ENCODE peak calls at places on chromosomes 5 and 9, in six cellular contexts. E, R, N, C, L and O are unnamed samples. For H3K36me3, the result is how much of the 10 kb centered on the place peaks cover.

GRCh38 chr9:98923724-98924123 is 20.0 kb upstream of the COL15A1 start:
- DNase-seq in L (no peak), E (no peak), C (no peak), N (no peak), R (no peak), O (no peak)

GRCh38 chr5:110769282-110769681 is 30.5 kb downstream of the SLC25A46 start:
- DNase-seq in N (no peak), C (no peak), E (peak), R (no peak), L (no peak), O (no peak)

GRCh38 chr5:132011561-132012384 is at the start of gene ACSL6:
- DNase-seq in C (peak), R (no peak), N (no peak), L (peak), E (no peak), O (peak)

GRCh38 chr5:89083791-89084190 is 200.8 kb upstream of the MEF2C start:
- DNase-seq in E (peak), C (no peak), L (no peak), N (no peak), R (no peak), O (no peak)

GRCh38 chr5:133392448-133392847 is 219.9 kb downstream of the FSTL4 start:
- DNase-seq in C (no peak), N (no peak), L (no peak), R (no peak), E (no peak), O (no peak)

GRCh38 chr9:137045294-137046093 is 483 bp downstream of the NPDC1 start:
- DNase-seq in N (no peak), R (no peak), C (peak), L (no peak), E (peak), O (peak)

GRCh38 chr5:82924990-82925385 is 152.2 kb downstream of the TMEM167A start:
- DNase-seq in C (no peak), R (no peak), E (peak), N (no peak), L (no peak), O (no peak)

GRCh38 chr5:82349651-82350050 is 71.5 kb upstream of the RPS23 start:
- DNase-seq in R (peak), E (no peak), L (no peak), N (no peak), C (peak), O (peak)

GRCh38 chr5:82332889-82333619 is 54.9 kb upstream of the RPS23 start:
- DNase-seq in C (no peak), R (no peak), E (peak), L (no peak), N (no peak), O (no peak)

GRCh38 chr5:54249210-54250028 is 61.0 kb downstream of the ARL15 start:
- DNase-seq in R (no peak), C (peak), E (peak), N (no peak), L (peak), O (no peak)

GRCh38 chr9:137015540-137015930 is 12.5 kb downstream of the ABCA2 start:
- DNase-seq in C (no peak), R (no peak), E (no peak), L (no peak), N (no peak), O (no peak)

GRCh38 chr9:127896395-127897193 is 2.8 kb downstream of the ST6GALNAC6 start:
- DNase-seq in R (no peak), N (no peak), E (no peak), L (no peak), C (no peak), O (no peak)
- H3K4me3 ChIP-seq in R (peak), N (no peak), E (peak), L (peak), C (no peak), O (no peak)

DNA sequence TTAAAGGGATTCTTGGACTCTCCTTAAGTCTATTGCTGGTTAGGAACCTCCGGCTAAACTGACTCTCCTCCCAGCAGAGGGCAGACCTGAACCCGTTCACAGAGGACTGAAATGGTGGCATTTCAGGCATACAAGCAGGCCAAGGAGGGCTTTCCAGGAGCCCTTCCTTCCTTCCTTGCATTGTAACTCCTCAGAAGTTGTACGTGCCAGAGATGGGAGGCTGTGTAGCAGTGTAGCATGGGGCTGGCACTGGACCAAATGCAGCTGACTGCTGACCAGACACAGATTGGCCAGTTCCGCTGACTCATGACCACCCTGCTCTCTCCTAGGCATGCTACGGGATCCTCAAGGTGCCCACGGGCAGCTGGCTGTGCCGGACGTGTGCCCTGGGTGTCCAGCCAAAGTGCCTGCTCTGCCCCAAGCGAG is 36.4 kb downstream of the JADE2 start:
- DNase-seq in N (peak), L (peak), C (peak), R (no peak), E (peak), O (peak)
- H3K36me3 ChIP-seq in N (under half), L (half or more), C (half or more), R (half or more), E (under half), O (half or more)

DNA sequence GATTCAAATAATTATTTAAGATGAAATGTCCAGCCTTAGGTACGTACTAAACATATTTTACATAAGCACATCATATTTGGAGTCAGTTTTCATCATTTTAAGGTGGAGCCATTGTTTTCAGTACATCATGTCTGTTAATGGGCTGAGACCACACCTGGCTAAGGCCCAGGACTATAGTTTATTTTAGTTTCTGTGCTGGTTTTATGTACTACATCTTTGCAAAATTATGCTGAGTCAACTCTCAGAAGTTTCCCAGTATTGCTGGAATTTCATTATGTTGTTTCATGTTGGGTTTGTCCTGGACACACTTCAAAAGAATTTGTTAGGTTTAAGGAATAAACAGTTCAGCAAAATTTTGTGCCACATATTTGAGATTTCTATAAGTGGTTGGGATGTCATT is 171.2 kb downstream of the CCDC171 start:
- DNase-seq in C (no peak), N (no peak), E (peak), R (no peak), L (no peak), O (no peak)
- H3K4me3 ChIP-seq in C (no peak), N (no peak), E (no peak), R (no peak), L (no peak), O (no peak)

GRCh38 chr5:5466227-5466626 is 43.8 kb downstream of the ICE1 start:
- DNase-seq in E (no peak), N (no peak), C (no peak), R (no peak), L (no peak), O (no peak)
- H3K36me3 ChIP-seq in E (under half), N (under half), C (half or more), R (under half), L (half or more), O (under half)

GRCh38 chr9:114619205-114619758 is 8.2 kb downstream of the TMEM268 start:
- DNase-seq in C (no peak), E (no peak), N (no peak), L (peak), R (no peak), O (no peak)
- H3K4me3 ChIP-seq in C (no peak), E (no peak), N (no peak), L (peak), R (peak), O (no peak)

DNA sequence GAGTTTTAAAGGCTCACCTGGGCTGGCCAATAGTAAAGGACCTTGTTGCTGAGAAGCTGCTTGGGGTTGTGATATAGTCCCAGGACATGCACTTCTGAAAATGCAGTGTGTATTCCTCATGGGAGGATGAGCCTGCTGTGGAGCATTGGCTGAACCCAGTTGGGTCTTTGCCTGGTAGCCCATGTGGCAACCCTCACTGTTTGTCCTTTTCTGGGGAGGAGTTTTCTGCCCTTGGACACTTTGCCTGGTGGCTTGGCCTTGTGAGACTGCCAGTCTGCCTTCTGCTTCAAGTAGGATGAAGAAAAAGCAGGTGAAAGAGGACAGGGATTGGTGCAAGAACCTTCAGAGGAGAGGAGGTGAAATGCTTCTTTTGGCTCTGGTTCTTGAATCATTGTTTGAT is 4.0 kb downstream of the TENT4A start:
- DNase-seq in C (no peak), E (no peak), L (no peak), N (no peak), R (no peak), O (no peak)
- H3K36me3 ChIP-seq in C (half or more), E (under half), L (under half), N (under half), R (under half), O (under half)